ENCODE peak calls at places on chromosomes 13 and 19, in five cellular contexts. One of them, this sample, is unnamed.

GRCh38 chr19:39919976-39920375 is 14.5 kb downstream of the FCGBP start:
- DNase-seq in SK-N-SH: no peak
- DNase-seq in K562: no peak
- DNase-seq in IMR-90: no peak
- DNase-seq in A549: no peak
- DNase-seq in this sample: no peak

GRCh38 chr19:5154129-5154798 is 185.4 kb downstream of the KDM4B start:
- DNase-seq in SK-N-SH: peak
- DNase-seq in K562: peak
- DNase-seq in IMR-90: no peak
- DNase-seq in A549: peak
- DNase-seq in this sample: no peak

GRCh38 chr13:114096811-114097503 is 35.5 kb downstream of the RASA3 start:
- DNase-seq in SK-N-SH: peak
- DNase-seq in K562: no peak
- DNase-seq in IMR-90: no peak
- DNase-seq in A549: no peak
- DNase-seq in this sample: no peak

GRCh38 chr13:66506979-66507378 is 723.2 kb downstream of the PCDH9 start:
- DNase-seq in SK-N-SH: no peak
- DNase-seq in K562: no peak
- DNase-seq in IMR-90: peak
- DNase-seq in A549: no peak
- DNase-seq in this sample: no peak

GRCh38 chr19:16073988-16074387 is 2.3 kb upstream of the TPM4 start:
- DNase-seq in SK-N-SH: no peak
- DNase-seq in K562: no peak
- DNase-seq in IMR-90: no peak
- DNase-seq in A549: no peak
- DNase-seq in this sample: no peak

GRCh38 chr19:21439372-21439771 is 42.4 kb downstream of the ZNF493 start:
- DNase-seq in SK-N-SH: no peak
- DNase-seq in K562: no peak
- DNase-seq in IMR-90: no peak
- DNase-seq in A549: no peak
- DNase-seq in this sample: no peak

GRCh38 chr19:3507371-3508120 is 1.4 kb downstream of the FZR1 start:
- DNase-seq in SK-N-SH: peak
- DNase-seq in K562: peak
- DNase-seq in IMR-90: no peak
- DNase-seq in A549: no peak
- DNase-seq in this sample: no peak

GRCh38 chr19:1315470-1316166 is 29.9 kb downstream of the EFNA2 start:
- DNase-seq in SK-N-SH: peak
- DNase-seq in K562: peak
- DNase-seq in IMR-90: peak
- DNase-seq in A549: peak
- DNase-seq in this sample: no peak

GRCh38 chr13:44790289-44790688 is 199.0 kb downstream of the NUFIP1 start:
- DNase-seq in SK-N-SH: no peak
- DNase-seq in K562: no peak
- DNase-seq in IMR-90: no peak
- DNase-seq in A549: no peak
- DNase-seq in this sample: no peak

GRCh38 chr13:83895994-83896580 is 13.8 kb upstream of the SLITRK1 start:
- DNase-seq in SK-N-SH: no peak
- DNase-seq in K562: no peak
- DNase-seq in IMR-90: peak
- DNase-seq in A549: no peak
- DNase-seq in this sample: no peak

GRCh38 chr13:32829676-32830091 is 186.5 kb upstream of the KL start:
- DNase-seq in SK-N-SH: no peak
- DNase-seq in K562: no peak
- DNase-seq in IMR-90: peak
- DNase-seq in A549: peak
- DNase-seq in this sample: no peak

GRCh38 chr19:56189785-56190184 is 7.8 kb downstream of the ZSCAN5B start:
- DNase-seq in SK-N-SH: no peak
- DNase-seq in K562: peak
- DNase-seq in IMR-90: no peak
- DNase-seq in A549: peak
- DNase-seq in this sample: no peak

GRCh38 chr19:3968556-3969434 is 2.1 kb downstream of the DAPK3 start:
- DNase-seq in SK-N-SH: peak
- DNase-seq in K562: peak
- DNase-seq in IMR-90: peak
- DNase-seq in A549: peak
- DNase-seq in this sample: no peak

GRCh38 chr19:35262101-35262761 is 6.5 kb upstream of the USF2 start:
- DNase-seq in SK-N-SH: no peak
- DNase-seq in K562: no peak
- DNase-seq in IMR-90: no peak
- DNase-seq in A549: no peak
- DNase-seq in this sample: no peak

GRCh38 chr13:23790591-23791170 is 98.5 kb downstream of the MIPEP start:
- DNase-seq in SK-N-SH: no peak
- DNase-seq in K562: no peak
- DNase-seq in IMR-90: peak
- DNase-seq in A549: no peak
- DNase-seq in this sample: no peak

GRCh38 chr19:17680235-17680722 is 7.9 kb downstream of the UNC13A start:
- DNase-seq in SK-N-SH: no peak
- DNase-seq in K562: peak
- DNase-seq in IMR-90: peak
- DNase-seq in A549: peak
- DNase-seq in this sample: peak
- TF ChIP-seq RCOR1 in SK-N-SH: no peak
- TF ChIP-seq RCOR1 in K562: peak
- TF ChIP-seq RCOR1 in IMR-90: no peak
- TF ChIP-seq RCOR1 in A549: no peak
- TF ChIP-seq RCOR1 in this sample: no peak

GRCh38 chr13:112158961-112159360 is 92.0 kb downstream of the SOX1 start:
- DNase-seq in SK-N-SH: no peak
- DNase-seq in K562: no peak
- DNase-seq in IMR-90: no peak
- DNase-seq in A549: no peak
- DNase-seq in this sample: no peak
- TF ChIP-seq RCOR1 in SK-N-SH: no peak
- TF ChIP-seq RCOR1 in K562: no peak
- TF ChIP-seq RCOR1 in IMR-90: no peak
- TF ChIP-seq RCOR1 in A549: no peak
- TF ChIP-seq RCOR1 in this sample: no peak

GRCh38 chr19:46975918-46976782 is 43.5 kb upstream of the NPAS1 start:
- DNase-seq in SK-N-SH: peak
- DNase-seq in K562: peak
- DNase-seq in IMR-90: peak
- DNase-seq in A549: peak
- DNase-seq in this sample: no peak

GRCh38 chr19:46978470-46978869 is 41.2 kb upstream of the NPAS1 start:
- DNase-seq in SK-N-SH: no peak
- DNase-seq in K562: no peak
- DNase-seq in IMR-90: no peak
- DNase-seq in A549: no peak
- DNase-seq in this sample: no peak

GRCh38 chr19:46977548-46977947 is 42.1 kb upstream of the NPAS1 start:
- DNase-seq in SK-N-SH: peak
- DNase-seq in K562: no peak
- DNase-seq in IMR-90: no peak
- DNase-seq in A549: no peak
- DNase-seq in this sample: no peak

GRCh38 chr19:46975011-46975917 is 44.4 kb upstream of the NPAS1 start:
- DNase-seq in SK-N-SH: no peak
- DNase-seq in K562: no peak
- DNase-seq in IMR-90: no peak
- DNase-seq in A549: no peak
- DNase-seq in this sample: no peak

GRCh38 chr19:46976845-46977320 is 42.8 kb upstream of the NPAS1 start:
- DNase-seq in SK-N-SH: peak
- DNase-seq in K562: peak
- DNase-seq in IMR-90: peak
- DNase-seq in A549: no peak
- DNase-seq in this sample: no peak
- TF ChIP-seq RCOR1 in SK-N-SH: no peak
- TF ChIP-seq RCOR1 in K562: no peak
- TF ChIP-seq RCOR1 in IMR-90: no peak
- TF ChIP-seq RCOR1 in A549: no peak
- TF ChIP-seq RCOR1 in this sample: no peak

GRCh38 chr19:45767881-45768643 is 990 bp downstream of the SIX5 start:
- DNase-seq in SK-N-SH: peak
- DNase-seq in K562: peak
- DNase-seq in IMR-90: peak
- DNase-seq in A549: peak
- DNase-seq in this sample: no peak

GRCh38 chr19:45768644-45769053 is 403 bp downstream of the SIX5 start:
- DNase-seq in SK-N-SH: no peak
- DNase-seq in K562: peak
- DNase-seq in IMR-90: peak
- DNase-seq in A549: peak
- DNase-seq in this sample: no peak

GRCh38 chr19:45770192-45771101 is 1.4 kb upstream of the SIX5 start:
- DNase-seq in SK-N-SH: peak
- DNase-seq in K562: peak
- DNase-seq in IMR-90: peak
- DNase-seq in A549: peak
- DNase-seq in this sample: peak

GRCh38 chr19:45769821-45770191 is 754 bp upstream of the SIX5 start:
- DNase-seq in SK-N-SH: no peak
- DNase-seq in K562: peak
- DNase-seq in IMR-90: peak
- DNase-seq in A549: peak
- DNase-seq in this sample: no peak

GRCh38 chr19:45769054-45769782 is at the start of gene SIX5:
- DNase-seq in SK-N-SH: peak
- DNase-seq in K562: peak
- DNase-seq in IMR-90: peak
- DNase-seq in A549: peak
- DNase-seq in this sample: peak
- TF ChIP-seq RCOR1 in SK-N-SH: peak
- TF ChIP-seq RCOR1 in K562: peak
- TF ChIP-seq RCOR1 in IMR-90: peak
- TF ChIP-seq RCOR1 in A549: no peak
- TF ChIP-seq RCOR1 in this sample: no peak

GRCh38 chr13:31733709-31734108 is 5.6 kb upstream of the RXFP2 start:
- DNase-seq in SK-N-SH: no peak
- DNase-seq in K562: no peak
- DNase-seq in IMR-90: no peak
- DNase-seq in A549: no peak
- DNase-seq in this sample: no peak

GRCh38 chr13:31731923-31732322 is 7.4 kb upstream of the RXFP2 start:
- DNase-seq in SK-N-SH: no peak
- DNase-seq in K562: no peak
- DNase-seq in IMR-90: no peak
- DNase-seq in A549: no peak
- DNase-seq in this sample: no peak

GRCh38 chr13:31733066-31733465 is 6.3 kb upstream of the RXFP2 start:
- DNase-seq in SK-N-SH: peak
- DNase-seq in K562: no peak
- DNase-seq in IMR-90: peak
- DNase-seq in A549: no peak
- DNase-seq in this sample: no peak
- TF ChIP-seq RCOR1 in SK-N-SH: peak
- TF ChIP-seq RCOR1 in K562: no peak
- TF ChIP-seq RCOR1 in IMR-90: no peak
- TF ChIP-seq RCOR1 in A549: no peak
- TF ChIP-seq RCOR1 in this sample: no peak

GRCh38 chr19:12478234-12478941 is 6.2 kb downstream of the ZNF709 start:
- DNase-seq in SK-N-SH: no peak
- DNase-seq in K562: no peak
- DNase-seq in IMR-90: no peak
- DNase-seq in A549: no peak
- DNase-seq in this sample: no peak
- TF ChIP-seq RCOR1 in SK-N-SH: no peak
- TF ChIP-seq RCOR1 in K562: no peak
- TF ChIP-seq RCOR1 in IMR-90: no peak
- TF ChIP-seq RCOR1 in A549: no peak
- TF ChIP-seq RCOR1 in this sample: no peak

GRCh38 chr19:30722236-30722635 is 350.1 kb downstream of the ZNF536 start:
- DNase-seq in SK-N-SH: peak
- DNase-seq in K562: no peak
- DNase-seq in IMR-90: no peak
- DNase-seq in A549: no peak
- DNase-seq in this sample: no peak
- TF ChIP-seq RCOR1 in SK-N-SH: no peak
- TF ChIP-seq RCOR1 in K562: no peak
- TF ChIP-seq RCOR1 in IMR-90: no peak
- TF ChIP-seq RCOR1 in A549: no peak
- TF ChIP-seq RCOR1 in this sample: no peak

This sample was measured in GM12878.